ENCODE peak calls at places on chromosomes 13 and 19, in nine cellular contexts. L is HCT116; P is pancreas; Q is heart right ventricle; C is thoracic aorta; E is heart left ventricle; U is CD8-positive, alpha-beta T cell; I is endodermal cell; A is CD4-positive, alpha-beta memory T cell. O is an unnamed sample. For H3K4me1 and H3K27me3, the result is how much of the 10 kb centered on the place peaks cover.

GRCh38 chr13:79271616-79272015 is 134.4 kb downstream of the RBM26 start:
- DNase-seq in E (no peak), A (no peak), U (no peak), P (no peak), Q (no peak), I (no peak), C (no peak), L (no peak), O (peak)

GRCh38 chr13:89862691-89863036 is 1484.8 kb upstream of the MIR17HG start:
- DNase-seq in L (no peak), C (no peak), U (no peak), E (no peak), I (no peak), Q (no peak), P (no peak), A (no peak), O (no peak)

GRCh38 chr19:55253264-55253663 is 5.6 kb downstream of the PPP6R1 start:
- DNase-seq in C (no peak), U (no peak), A (no peak), I (no peak), Q (no peak), E (no peak), L (no peak), P (no peak), O (no peak)

GRCh38 chr13:43785166-43785680 is 1.5 kb downstream of the ENOX1 start:
- DNase-seq in L (no peak), C (no peak), A (no peak), I (no peak), U (no peak), Q (no peak), E (no peak), P (no peak), O (no peak)

GRCh38 chr19:5403968-5404640 is 51.1 kb upstream of the ZNRF4 start:
- DNase-seq in L (peak), E (peak), U (peak), Q (peak), C (peak), I (peak), A (no peak), P (peak), O (peak)

GRCh38 chr19:13718733-13719132 is 45.6 kb upstream of the MRI1 start:
- DNase-seq in C (no peak), L (no peak), P (peak), U (no peak), E (peak), A (no peak), Q (no peak), I (peak), O (no peak)

GRCh38 chr19:18675779-18676178 is 7.7 kb upstream of the CRTC1 start:
- DNase-seq in E (no peak), A (no peak), I (peak), C (no peak), Q (no peak), L (peak), P (no peak), U (no peak), O (peak)

GRCh38 chr19:4715529-4716221 is 8.0 kb downstream of the DPP9 start:
- DNase-seq in P (peak), C (no peak), U (no peak), A (no peak), I (no peak), L (no peak), Q (no peak), E (no peak), O (no peak)

GRCh38 chr13:74129500-74130144 is 4.6 kb downstream of the KLF12 start:
- DNase-seq in E (no peak), P (no peak), U (no peak), L (no peak), Q (peak), A (peak), I (no peak), C (no peak), O (peak)

GRCh38 chr19:10979950-10980349 is 19.1 kb downstream of the SMARCA4 start:
- DNase-seq in I (no peak), Q (no peak), E (no peak), A (no peak), L (no peak), P (no peak), C (no peak), U (no peak), O (no peak)

GRCh38 chr13:30572859-30573275 is 44.9 kb upstream of the USPL1 start:
- DNase-seq in U (no peak), E (no peak), C (no peak), Q (peak), P (no peak), L (no peak), I (no peak), A (peak), O (peak)

GRCh38 chr19:34310494-34310981 is 54.5 kb upstream of the GPI start:
- DNase-seq in I (no peak), E (no peak), L (no peak), A (no peak), Q (no peak), C (no peak), P (no peak), U (no peak), O (no peak)

GRCh38 chr13:111639994-111640393 is 319.6 kb downstream of the TEX29 start:
- DNase-seq in E (no peak), U (no peak), C (no peak), P (no peak), Q (no peak), I (peak), A (no peak), L (no peak), O (no peak)

GRCh38 chr13:75326173-75327131 is 155.5 kb downstream of the TBC1D4 start:
- DNase-seq in E (no peak), C (no peak), I (peak), Q (no peak), L (no peak), P (no peak), A (peak), U (no peak), O (no peak)

GRCh38 chr13:58597552-58597951 is 966.0 kb downstream of the PCDH17 start:
- DNase-seq in P (no peak), I (no peak), A (no peak), E (no peak), L (no peak), Q (no peak), U (no peak), C (no peak), O (no peak)

GRCh38 chr19:40575326-40575725 is 1.3 kb upstream of the SHKBP1 start:
- DNase-seq in E (no peak), Q (no peak), P (no peak), C (no peak), A (no peak), I (no peak), U (no peak), L (no peak), O (no peak)

GRCh38 chr19:58328999-58329398 is 2.2 kb downstream of the ZSCAN22 start:
- DNase-seq in C (no peak), A (no peak), P (no peak), Q (no peak), I (peak), U (no peak), L (no peak), E (no peak), O (peak)

GRCh38 chr19:18379803-18380747 is 5.9 kb upstream of the GDF15 start:
- DNase-seq in P (peak), L (peak), C (peak), A (no peak), U (no peak), E (peak), Q (peak), I (peak), O (no peak)

GRCh38 chr19:14434543-14435319 is 1.6 kb downstream of the PKN1 start:
- DNase-seq in P (peak), I (no peak), C (peak), E (peak), U (no peak), Q (peak), A (no peak), L (no peak), O (no peak)

GRCh38 chr19:45952341-45952690 is 21.3 kb downstream of the NOVA2 start:
- DNase-seq in P (no peak), E (no peak), I (no peak), L (no peak), U (no peak), A (no peak), C (no peak), Q (no peak), O (no peak)

GRCh38 chr13:35994131-35994966 is 136.8 kb downstream of the DCLK1 start:
- DNase-seq in E (peak), Q (peak), L (no peak), A (no peak), P (peak), U (no peak), I (no peak), C (peak), O (no peak)

GRCh38 chr19:33374406-33374703 is 846 bp downstream of the CEBPG start:
- DNase-seq in Q (no peak), A (no peak), L (no peak), E (no peak), P (peak), I (no peak), C (no peak), U (no peak), O (no peak)

GRCh38 chr13:29472317-29472961 is 123.0 kb downstream of the SLC7A1 start:
- DNase-seq in P (peak), U (no peak), A (no peak), E (no peak), Q (peak), C (no peak), I (peak), L (peak), O (peak)

GRCh38 chr13:56975647-56976046 is 165.1 kb upstream of the PRR20A start:
- DNase-seq in E (no peak), C (no peak), L (no peak), P (no peak), U (no peak), I (no peak), A (no peak), Q (no peak), O (peak)

GRCh38 chr13:108154421-108154858 is 60.9 kb downstream of the LIG4 start:
- DNase-seq in P (peak), L (no peak), Q (no peak), E (no peak), U (no peak), I (peak), A (no peak), C (no peak), O (no peak)

GRCh38 chr19:18377026-18377425 is 8.9 kb upstream of the GDF15 start:
- DNase-seq in C (no peak), L (no peak), E (no peak), U (no peak), A (no peak), Q (no peak), P (peak), I (no peak), O (no peak)

GRCh38 chr19:38277969-38278680 is 13.8 kb downstream of the SPINT2 start:
- DNase-seq in E (peak), U (no peak), A (no peak), Q (peak), P (peak), C (peak), I (no peak), L (no peak), O (no peak)

GRCh38 chr19:18357442-18358264 is 17.3 kb downstream of the PGPEP1 start:
- DNase-seq in U (no peak), I (no peak), P (no peak), E (no peak), A (no peak), Q (no peak), C (no peak), L (no peak), O (no peak)

GRCh38 chr19:54209748-54210494 is 9.3 kb downstream of the RPS9 start:
- DNase-seq in C (peak), A (peak), L (peak), U (no peak), P (peak), E (peak), I (no peak), Q (peak), O (peak)

GRCh38 chr19:17718988-17719711 is at the start of gene MAP1S:
- DNase-seq in Q (peak), U (peak), P (peak), A (peak), I (peak), C (no peak), E (peak), L (no peak), O (peak)

DNA sequence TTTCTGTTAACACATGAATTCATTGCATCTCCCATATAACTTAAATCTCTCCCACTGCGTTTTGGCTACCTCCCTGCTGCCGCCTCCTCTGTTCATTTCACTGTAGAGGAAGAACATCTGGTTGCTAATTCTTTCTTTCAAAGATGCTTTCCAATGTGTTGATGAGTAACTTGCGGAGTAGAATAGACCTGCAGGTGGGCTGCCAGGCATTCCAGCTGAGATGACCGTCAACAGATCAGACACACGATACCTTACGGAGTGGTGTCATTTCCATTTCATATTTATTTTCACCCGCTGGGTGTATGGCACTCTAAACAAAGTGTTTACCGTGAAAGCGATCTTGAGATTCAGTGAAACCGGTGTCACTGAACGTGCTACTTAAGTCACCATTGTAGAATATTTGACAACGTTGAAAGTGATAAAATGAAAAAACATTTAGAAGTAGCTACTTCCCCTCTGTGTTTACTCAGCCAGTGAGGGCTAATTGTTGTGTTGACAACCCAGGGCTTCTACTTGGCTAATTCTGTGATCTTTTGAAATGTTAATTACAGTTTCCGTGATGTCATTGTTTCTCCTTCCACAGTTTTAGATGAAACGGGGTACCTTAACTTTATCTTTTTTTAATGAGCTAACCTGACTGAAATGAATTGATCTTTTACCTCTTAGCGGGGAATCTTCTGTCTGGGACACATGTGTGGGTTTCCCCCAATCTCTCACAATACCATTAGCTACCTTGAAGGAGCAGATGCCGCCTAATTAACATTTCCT is 228.5 kb upstream of the ARGLU1 start:
- DNase-seq in C (no peak), Q (no peak), P (no peak), E (no peak), A (no peak), I (peak), U (no peak), L (no peak), O (no peak)
- H3K4me3 ChIP-seq in C (peak), Q (peak), P (no peak), E (peak), A (no peak), I (peak), U (no peak), L (no peak), O (no peak)

GRCh38 chr13:27120811-27121210 is 50.8 kb downstream of the USP12 start:
- DNase-seq in Q (no peak), P (no peak), E (no peak), L (no peak), U (no peak), C (no peak), A (no peak), I (no peak), O (no peak)
- H3K4me1 ChIP-seq in Q (under half), P (under half), E (under half), L (under half), U (under half), C (under half), A (under half), I (under half), O (under half)

DNA sequence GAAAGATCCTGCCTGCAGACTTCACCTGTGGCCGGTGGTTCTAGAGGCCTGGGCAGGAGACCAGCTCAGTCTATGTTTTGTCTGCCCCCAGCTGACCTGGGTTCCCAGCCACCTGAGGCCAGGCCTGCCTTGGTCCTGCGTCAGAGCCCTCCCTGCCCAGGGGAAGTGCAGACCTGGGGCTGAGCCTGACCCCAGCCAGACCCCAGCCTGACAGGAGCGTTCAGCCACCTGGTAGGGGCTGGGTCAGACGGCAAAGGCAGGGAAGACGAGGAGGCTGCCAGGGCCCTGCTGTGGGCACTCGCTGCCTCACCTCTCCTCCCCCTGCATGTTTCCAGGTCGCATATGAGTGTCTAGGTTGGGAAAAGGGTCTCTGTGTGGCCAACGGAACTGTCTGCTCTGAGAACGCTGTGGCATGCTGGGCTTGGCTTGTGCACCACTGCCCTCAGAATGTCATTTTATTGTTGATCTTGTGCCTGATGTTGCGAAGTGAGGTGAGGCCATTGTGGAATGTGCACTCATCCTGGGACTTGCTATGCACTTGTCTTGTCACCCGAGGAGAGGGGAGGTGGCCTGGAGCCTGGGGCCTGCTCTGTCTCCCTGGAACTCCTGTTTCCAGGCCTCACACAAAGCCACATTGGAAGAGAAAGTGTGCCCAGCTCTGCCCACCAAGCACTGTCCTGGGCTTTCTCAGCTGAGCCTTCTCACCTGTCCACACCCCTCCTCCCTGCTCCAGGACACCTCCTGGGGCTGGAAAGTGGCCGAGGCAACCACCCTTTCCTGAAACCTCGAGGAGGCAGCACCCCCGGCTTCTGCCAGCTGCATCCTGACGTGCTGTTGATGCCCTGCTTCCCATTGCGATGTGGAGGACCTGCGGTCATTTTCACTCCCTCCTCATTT is 15.2 kb upstream of the MCF2L start:
- DNase-seq in C (no peak), A (no peak), P (no peak), I (peak), U (no peak), Q (no peak), L (no peak), E (no peak), O (no peak)
- H3K27me3 ChIP-seq in C (under half), A (under half), P (under half), I (under half), U (under half), Q (under half), L (under half), E (under half), O (under half)

GRCh38 chr13:46666727-46667456 is 113.9 kb downstream of the LRCH1 start:
- DNase-seq in I (peak), Q (peak), E (no peak), U (no peak), P (no peak), L (no peak), A (no peak), C (no peak), O (peak)
- H3K4me3 ChIP-seq in I (peak), Q (no peak), E (no peak), U (no peak), P (no peak), L (no peak), A (no peak), C (peak), O (no peak)

DNA sequence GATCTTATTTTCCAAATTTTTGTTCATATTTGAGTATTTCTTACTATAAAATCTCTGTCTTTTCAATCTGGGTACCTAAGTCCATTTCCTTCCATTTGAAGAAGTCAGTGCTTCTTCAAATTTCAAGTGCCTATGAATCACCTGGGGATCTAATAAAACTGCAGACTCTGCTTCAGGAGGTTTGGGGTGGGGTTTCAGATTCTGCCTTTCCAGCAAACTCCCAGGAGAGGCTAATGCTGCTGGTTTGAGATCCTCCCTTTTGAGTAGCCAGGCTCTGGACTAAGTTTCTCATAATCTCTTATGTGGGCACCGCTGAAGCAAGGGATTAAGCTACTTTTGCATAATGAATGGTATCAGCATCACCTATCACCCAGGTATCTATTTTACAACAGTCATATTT is 242.4 kb downstream of the RGCC start:
- DNase-seq in U (no peak), A (no peak), L (no peak), E (no peak), I (no peak), P (no peak), Q (no peak), C (no peak), O (no peak)
- H3K4me1 ChIP-seq in U (under half), A (under half), L (under half), E (under half), I (under half), P (under half), Q (under half), C (under half), O (under half)

O was measured in HAP-1.